ENCODE peak calls at places on chromosomes 4 and X, in ten cellular contexts. Z is H4; D is fibroblast of mammary gland; G is activated CD4-positive, alpha-beta T cell treated with anti-CD3 and anti-CD28 coated beads, Interleukin-2, amount 10 ng/mL, durations not matched to agents 7 days and 5 days; J is GM13976; C is sigmoid colon; X is Right ventricle myocardium inferior; M is cardiac muscle cell; R is amniotic stem cell; V is GM06990. F is an unnamed sample.

GRCh38 chr4:36273276-36273675 is 8.1 kb upstream of the DTHD1 start:
- DNase-seq in Z (peak), J (no peak), X (no peak), G (no peak), V (no peak), C (no peak), R (no peak), M (no peak), D (peak), F (no peak)

GRCh38 chrX:54529166-54529558 is 857 bp upstream of the GNL3L start:
- DNase-seq in G (no peak), M (no peak), V (no peak), X (no peak), C (no peak), J (no peak), R (no peak), D (no peak), Z (no peak), F (no peak)

GRCh38 chr4:114659386-114660008 is 60.9 kb downstream of the UGT8 start:
- DNase-seq in G (peak), J (peak), R (peak), X (no peak), M (peak), Z (peak), V (peak), C (no peak), D (peak), F (peak)

GRCh38 chr4:55959655-55960054 is 10.9 kb downstream of the CEP135 start:
- DNase-seq in C (no peak), D (no peak), R (no peak), Z (no peak), X (no peak), V (no peak), J (no peak), M (no peak), G (no peak), F (no peak)

GRCh38 chr4:72843466-72843865 is 226.1 kb downstream of the COX18 start:
- DNase-seq in R (no peak), G (no peak), D (no peak), M (no peak), C (no peak), V (no peak), X (no peak), Z (no peak), J (no peak), F (no peak)

GRCh38 chr4:33078145-33078544 is 2358.0 kb downstream of the PCDH7 start:
- DNase-seq in V (no peak), C (no peak), J (no peak), G (no peak), M (no peak), D (no peak), R (no peak), X (no peak), Z (no peak), F (no peak)

GRCh38 chr4:138062929-138063328 is 179.2 kb downstream of the SLC7A11 start:
- DNase-seq in M (peak), J (no peak), Z (peak), R (no peak), C (no peak), G (no peak), D (peak), V (no peak), X (no peak), F (no peak)

GRCh38 chr4:1551211-1551610 is 132.9 kb downstream of the FAM53A start:
- DNase-seq in D (no peak), X (peak), M (no peak), Z (no peak), C (no peak), J (no peak), V (no peak), G (no peak), R (no peak), F (no peak)

GRCh38 chrX:21885568-21885967 is 29.8 kb downstream of the YY2 start:
- DNase-seq in V (no peak), X (no peak), J (no peak), G (no peak), M (peak), R (no peak), D (no peak), Z (no peak), C (no peak), F (no peak)

GRCh38 chr4:82988323-82988832 is 22.2 kb downstream of the LIN54 start:
- DNase-seq in X (no peak), D (peak), M (no peak), G (no peak), R (peak), Z (no peak), C (no peak), J (no peak), V (no peak), F (no peak)

GRCh38 chr4:139331185-139331584 is 28.9 kb upstream of the NDUFC1 start:
- DNase-seq in G (no peak), M (peak), C (no peak), D (peak), X (no peak), J (no peak), R (no peak), V (no peak), Z (no peak), F (no peak)

F was measured in lung.